ENCODE peak calls at places on chromosomes 3 and 15, in four cellular contexts. K is GM12878, H is pancreas, E is sigmoid colon. Z is an unnamed sample. For H3K36me3, the result is how much of the 10 kb centered on the place peaks cover.

GRCh38 chr3:183317886-183318845 is 65.1 kb downstream of the B3GNT5 start:
- DNase-seq in E (no peak), H (no peak), K (no peak), Z (no peak)

GRCh38 chr3:172746476-172746875 is 4.0 kb upstream of the ECT2 start:
- DNase-seq in K (no peak), H (no peak), E (no peak), Z (no peak)

GRCh38 chr3:20406621-20407020 is 220.6 kb upstream of the SGO1 start:
- DNase-seq in E (no peak), K (no peak), H (no peak), Z (no peak)

GRCh38 chr3:114213262-114213668 is 24.1 kb downstream of the ZNF80 start:
- DNase-seq in H (no peak), E (no peak), K (no peak), Z (no peak)

GRCh38 chr3:149621218-149622005 is 36.4 kb downstream of the WWTR1 start:
- DNase-seq in K (no peak), H (no peak), E (no peak), Z (no peak)

GRCh38 chr15:67998599-67999122 is 55.5 kb upstream of the PIAS1 start:
- DNase-seq in K (no peak), E (no peak), H (no peak), Z (no peak)

GRCh38 chr3:69012836-69013255 is 638 bp downstream of the EOGT start:
- DNase-seq in H (peak), E (peak), K (no peak), Z (peak)

GRCh38 chr3:133742351-133743091 is 3.7 kb upstream of the TF start:
- DNase-seq in E (no peak), K (peak), H (no peak), Z (no peak)

GRCh38 chr3:38479431-38480092 is 16.6 kb upstream of the EXOG start:
- DNase-seq in K (no peak), H (peak), E (peak), Z (no peak)

GRCh38 chr15:91782221-91782620 is 71.3 kb upstream of the SLCO3A1 start:
- DNase-seq in H (no peak), E (no peak), K (no peak), Z (no peak)

GRCh38 chr15:57183041-57183440 is 193.3 kb upstream of the CGNL1 start:
- DNase-seq in H (no peak), E (no peak), K (no peak), Z (no peak)

GRCh38 chr15:83010709-83011270 is 649 bp downstream of the C15orf40 start:
- DNase-seq in H (peak), K (peak), E (peak), Z (peak)

GRCh38 chr3:14363379-14363778 is 39.0 kb upstream of the SLC6A6 start:
- DNase-seq in K (no peak), H (no peak), E (no peak), Z (peak)
- H3K36me3 ChIP-seq in K (under half), H (under half), E (under half), Z (under half)

GRCh38 chr15:62925875-62926274 is 116.7 kb upstream of the TPM1 start:
- DNase-seq in K (no peak), H (no peak), E (no peak), Z (no peak)

GRCh38 chr15:62927196-62927595 is 115.4 kb upstream of the TPM1 start:
- DNase-seq in H (no peak), E (no peak), K (no peak), Z (no peak)

GRCh38 chr15:62928996-62929350 is 113.6 kb upstream of the TPM1 start:
- DNase-seq in E (no peak), K (no peak), H (no peak), Z (no peak)

GRCh38 chr15:62931650-62932049 is 110.9 kb upstream of the TPM1 start:
- DNase-seq in K (no peak), E (no peak), H (no peak), Z (no peak)

DNA sequence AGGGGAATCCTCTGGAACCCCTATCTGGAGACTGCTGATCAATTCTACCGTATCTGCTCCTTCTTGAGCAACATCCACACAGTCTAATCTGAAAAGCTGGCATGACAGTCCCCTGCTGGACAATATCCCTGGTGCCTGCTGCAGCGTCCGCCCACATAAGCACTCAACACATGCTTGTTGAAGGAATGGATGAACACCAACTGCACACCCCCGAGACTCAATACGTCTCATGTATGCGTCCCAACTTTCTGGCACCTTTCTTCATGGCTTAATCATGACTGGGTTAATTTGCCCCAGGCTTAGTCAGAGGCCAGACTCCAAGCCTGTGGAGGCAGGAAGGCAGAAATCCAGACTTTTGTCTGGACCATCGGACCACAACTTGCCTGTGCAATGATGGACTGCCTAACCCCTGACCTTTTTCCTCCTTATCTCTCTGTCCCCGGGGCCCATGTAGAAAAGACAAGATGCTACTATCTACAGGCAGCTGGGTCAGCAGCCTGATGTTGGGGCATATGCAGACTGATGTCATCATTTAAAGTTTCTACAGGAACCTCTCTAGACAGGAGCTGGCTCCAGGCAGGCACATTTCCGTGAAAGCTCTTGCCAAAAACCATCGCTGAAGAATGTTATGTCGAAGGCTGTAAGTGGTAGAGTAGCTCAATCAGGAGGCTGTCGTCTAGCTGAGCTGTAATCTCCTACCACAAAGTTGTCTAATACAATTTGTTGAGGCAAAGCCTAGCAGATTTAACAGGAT is 114.1 kb upstream of the TPM1 start:
- DNase-seq in K (no peak), H (no peak), E (no peak), Z (no peak)
- TF ChIP-seq CTCF in K (no peak), H (no peak), E (no peak), Z (no peak)

GRCh38 chr3:121515862-121516261 is 29.9 kb downstream of the POLQ start:
- DNase-seq in E (no peak), H (no peak), K (no peak), Z (no peak)

GRCh38 chr3:121517950-121518349 is 27.8 kb downstream of the POLQ start:
- DNase-seq in E (no peak), K (no peak), H (no peak), Z (no peak)

GRCh38 chr3:121514496-121514895 is 31.3 kb downstream of the POLQ start:
- DNase-seq in E (no peak), K (no peak), H (no peak), Z (no peak)
- H3K36me3 ChIP-seq in E (under half), K (under half), H (under half), Z (under half)

GRCh38 chr15:100918034-100918689 is 995 bp upstream of the LRRK1 start:
- DNase-seq in E (peak), K (no peak), H (peak), Z (peak)
- TF ChIP-seq CTCF in E (peak), K (peak), H (peak), Z (peak)

DNA sequence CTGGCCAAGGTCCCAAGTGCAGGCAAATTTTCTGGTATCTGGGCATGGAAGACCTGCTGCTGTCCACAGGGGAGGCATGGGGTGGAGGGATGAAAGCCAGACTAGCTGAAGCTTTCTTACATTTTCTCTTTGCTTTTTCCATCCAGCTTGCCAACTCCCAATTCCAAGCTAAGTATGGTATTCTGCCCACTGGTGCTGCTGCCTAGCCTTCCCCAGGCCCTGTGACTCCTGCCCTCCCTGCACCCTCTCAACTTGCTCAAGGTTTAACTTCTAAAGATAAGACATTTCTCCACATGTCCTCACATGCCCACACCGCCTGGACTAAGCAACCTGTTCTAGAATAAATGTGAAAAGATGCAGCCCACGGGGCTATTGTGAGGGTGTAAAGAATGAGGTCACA is 59.5 kb upstream of the HACD2 start:
- DNase-seq in H (no peak), E (peak), K (no peak), Z (no peak)
- H3K36me3 ChIP-seq in H (under half), E (half or more), K (under half), Z (under half)

GRCh38 chr15:74053941-74054529 is 28.3 kb downstream of the GOLGA6A start:
- DNase-seq in E (peak), H (peak), K (peak), Z (peak)
- TF ChIP-seq CTCF in E (no peak), H (peak), K (peak), Z (peak)

GRCh38 chr3:147377412-147378185 is 28.7 kb downstream of the ZIC4 start:
- DNase-seq in K (no peak), H (no peak), E (no peak), Z (peak)
- H3K36me3 ChIP-seq in K (under half), H (under half), E (under half), Z (under half)